ENCODE peak calls at places on chromosomes 2 and 18, in six cellular contexts. G is GM12864, U is fibroblast of lung, S is GM23248, J is adrenal gland, X is psoas muscle. Y is an unnamed sample.

GRCh38 chr2:216351172-216351925 is 20.9 kb downstream of the MARCHF4 start:
- DNase-seq in G (no peak), J (no peak), S (no peak), U (peak; percentile 21), X (no peak), Y (no peak)

GRCh38 chr2:160292225-160292624 is 92.2 kb upstream of the ITGB6 start:
- DNase-seq in J (no peak), G (no peak), S (peak; percentile 53), X (no peak), U (peak; percentile 46), Y (no peak)

GRCh38 chr2:241855245-241855887 is 3.3 kb downstream of the PDCD1 start:
- DNase-seq in X (no peak), G (no peak), U (no peak), S (no peak), J (no peak), Y (no peak)

GRCh38 chr2:134198006-134198634 is 55.8 kb upstream of the MGAT5 start:
- DNase-seq in X (no peak), J (no peak), S (no peak), U (no peak), G (no peak), Y (no peak)

GRCh38 chr2:10120938-10121574 is 1.5 kb upstream of the RRM2 start:
- DNase-seq in G (no peak), J (no peak), S (peak; percentile 45), U (peak; percentile 32), X (no peak), Y (no peak)

GRCh38 chr2:188659656-188660406 is 314.3 kb upstream of the COL3A1 start:
- DNase-seq in X (no peak), U (peak; percentile 38), G (no peak), J (no peak), S (peak; percentile 79), Y (peak; percentile 84)

GRCh38 chr2:224608104-224608503 is 22.9 kb upstream of the CUL3 start:
- DNase-seq in X (no peak), G (no peak), S (no peak), J (no peak), U (no peak), Y (no peak)

GRCh38 chr18:23077493-23078256 is 57.6 kb upstream of the CABLES1 start:
- DNase-seq in G (no peak), S (no peak), J (no peak), X (no peak), U (no peak), Y (no peak)

GRCh38 chr2:178912416-178913056 is 105.3 kb upstream of the TTN start:
- DNase-seq in G (no peak), U (peak; percentile 59), X (no peak), S (peak; percentile 48), J (no peak), Y (no peak)

DNA sequence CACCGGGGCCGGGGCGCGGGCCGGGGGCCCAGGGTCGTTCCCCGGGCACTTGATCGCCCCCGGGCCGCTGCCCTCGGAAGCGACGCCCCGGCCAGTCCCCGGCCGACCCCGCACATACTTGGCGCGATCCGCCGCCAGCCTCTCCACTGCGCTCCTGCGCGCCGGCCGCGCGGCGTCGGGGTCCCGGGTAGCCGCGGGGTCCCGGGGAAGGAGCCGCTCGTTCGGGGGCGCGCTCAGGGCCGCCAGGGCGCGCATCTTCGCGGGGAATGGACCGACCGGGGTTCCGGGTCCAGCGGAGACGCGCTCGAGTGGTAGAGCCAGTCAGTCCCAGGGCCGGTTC is 204 bp downstream of the FAM110C start:
- DNase-seq in S (no peak), X (no peak), U (no peak), G (no peak), J (no peak), Y (no peak)
- H3K4me3 ChIP-seq in S (no peak overlapping the region), X (peak overlapping the region; percentile 57), U (no peak overlapping the region), G (no peak overlapping the region), J (no peak overlapping the region), Y (no peak overlapping the region)

DNA sequence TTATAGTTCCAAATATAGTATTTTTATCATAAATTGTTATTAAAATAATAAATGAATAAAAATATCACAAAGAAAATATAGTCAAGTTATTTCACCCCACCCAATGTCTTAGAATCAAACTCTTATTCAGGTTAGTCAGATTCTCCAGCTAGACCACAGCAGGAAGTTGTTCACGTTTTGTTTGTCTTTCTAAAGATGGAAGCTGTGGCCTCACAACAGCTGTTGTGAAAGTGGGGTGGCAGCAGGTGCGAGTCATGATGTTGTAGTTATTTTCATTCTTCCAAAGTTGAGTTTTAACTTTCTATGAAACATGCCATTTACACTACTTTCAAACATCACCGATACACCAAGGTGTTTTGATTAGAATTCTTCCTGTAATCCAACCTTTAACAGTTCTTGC is 272.9 kb downstream of the SLC8A1 start:
- DNase-seq in U (no peak), S (peak; percentile 43), J (no peak), X (no peak), G (peak; percentile 19), Y (no peak)
- H3K4me3 ChIP-seq in U (no peak overlapping the region), S (no peak overlapping the region), J (no peak overlapping the region), X (no peak overlapping the region), G (no peak overlapping the region), Y (no peak overlapping the region)

GRCh38 chr2:88658890-88659881 is 31.9 kb upstream of the EIF2AK3 start:
- DNase-seq in G (no peak), U (peak; percentile 85), J (peak; percentile 61), X (peak; percentile 82), S (peak; percentile 72), Y (no peak)
- H3K4me3 ChIP-seq in G (no peak overlapping the region), U (no peak overlapping the region), J (no peak overlapping the region), X (peak overlapping the region; percentile 55), S (peak overlapping the region; percentile 43), Y (no peak overlapping the region)

GRCh38 chr2:42791606-42792005 is 777 bp downstream of the HAAO start:
- DNase-seq in X (no peak), S (no peak), J (no peak), U (no peak), G (no peak), Y (no peak)
- H3K4me3 ChIP-seq in X (peak overlapping the region; percentile 74), S (no peak overlapping the region), J (no peak overlapping the region), U (no peak overlapping the region), G (peak overlapping the region; percentile 70), Y (no peak overlapping the region)

GRCh38 chr18:63207154-63207790 is 112.3 kb downstream of the BCL2 start:
- DNase-seq in G (no peak), J (no peak), U (no peak), X (no peak), S (no peak), Y (no peak)
- H3K4me3 ChIP-seq in G (peak overlapping the region; percentile 26), J (no peak overlapping the region), U (no peak overlapping the region), X (peak overlapping the region; percentile 18), S (no peak overlapping the region), Y (no peak overlapping the region)

GRCh38 chr2:33215299-33215698 is 261.1 kb upstream of the RASGRP3 start:
- DNase-seq in J (peak; percentile 19), G (no peak), U (peak; percentile 91), S (peak; percentile 94), X (peak; percentile 74), Y (no peak)

GRCh38 chr2:33213648-33214047 is 262.8 kb upstream of the RASGRP3 start:
- DNase-seq in G (no peak), X (no peak), U (no peak), J (no peak), S (no peak), Y (no peak)

GRCh38 chr2:33214857-33215256 is 261.6 kb upstream of the RASGRP3 start:
- DNase-seq in G (no peak), J (no peak), U (no peak), S (no peak), X (no peak), Y (no peak)

GRCh38 chr2:33213244-33213643 is 263.2 kb upstream of the RASGRP3 start:
- DNase-seq in S (no peak), X (no peak), U (no peak), J (no peak), G (no peak), Y (no peak)

GRCh38 chr2:33214436-33214835 is 262.0 kb upstream of the RASGRP3 start:
- DNase-seq in G (no peak), U (peak; percentile 56), J (no peak), S (no peak), X (no peak), Y (peak; percentile 50)
- H3K4me3 ChIP-seq in G (no peak overlapping the region), U (no peak overlapping the region), J (no peak overlapping the region), S (no peak overlapping the region), X (no peak overlapping the region), Y (no peak overlapping the region)

GRCh38 chr2:113977660-113978523 is 88.0 kb downstream of the ACTR3 start:
- DNase-seq in G (no peak), J (peak; percentile 62), S (peak; percentile 75), X (no peak), U (peak; percentile 42), Y (peak; percentile 59)

GRCh38 chr2:113979172-113980128 is 89.6 kb downstream of the ACTR3 start:
- DNase-seq in J (no peak), G (no peak), S (no peak), U (no peak), X (no peak), Y (no peak)

GRCh38 chr2:113978524-113979171 is 88.8 kb downstream of the ACTR3 start:
- DNase-seq in G (no peak), U (no peak), S (no peak), J (no peak), X (no peak), Y (no peak)

GRCh38 chr2:113980946-113981345 is 91.1 kb downstream of the ACTR3 start:
- DNase-seq in X (no peak), U (no peak), G (no peak), S (peak; percentile 70), J (no peak), Y (no peak)

GRCh38 chr2:113981404-113982134 is 91.7 kb downstream of the ACTR3 start:
- DNase-seq in X (no peak), S (peak; percentile 50), U (no peak), G (no peak), J (no peak), Y (no peak)
- H3K4me3 ChIP-seq in X (no peak overlapping the region), S (no peak overlapping the region), U (no peak overlapping the region), G (no peak overlapping the region), J (no peak overlapping the region), Y (no peak overlapping the region)

GRCh38 chr18:42051411-42051810 is 96.4 kb downstream of the PIK3C3 start:
- DNase-seq in G (no peak), X (no peak), U (no peak), S (no peak), J (no peak), Y (no peak)
- H3K4me3 ChIP-seq in G (no peak overlapping the region), X (no peak overlapping the region), U (no peak overlapping the region), S (no peak overlapping the region), J (no peak overlapping the region), Y (no peak overlapping the region)

Y was measured in SJSA1.